ENCODE peak calls at places on chromosomes 16 and 17, in eight cellular contexts. Y is kidney epithelial cell, T is ovary, O is psoas muscle, R is tibial nerve, X is cardiac muscle cell, I is stomach, L is mammary epithelial cell. M is an unnamed sample.

GRCh38 chr17:7306911-7307685 is at the start of gene EIF5A:
- DNase-seq in O (peak; percentile 100), X (peak; percentile 100), I (peak; percentile 100), L (peak; percentile 100), T (peak; percentile 100), Y (peak; percentile 99), R (peak; percentile 99), M (peak; percentile 99)

GRCh38 chr16:3065742-3066439 is 451 bp downstream of the IL32 start:
- DNase-seq in I (no peak), T (no peak), R (no peak), L (no peak), Y (no peak), X (no peak), O (no peak), M (peak; percentile 58)

GRCh38 chr16:19135896-19136438 is 22.2 kb downstream of the ITPRIPL2 start:
- DNase-seq in O (peak; percentile 61), I (peak; percentile 36), R (no peak), Y (no peak), X (no peak), T (no peak), L (peak; percentile 64), M (no peak)

GRCh38 chr16:67447508-67448076 is 16.7 kb downstream of the HSD11B2 start:
- DNase-seq in O (no peak), T (peak; percentile 71), X (no peak), I (peak; percentile 63), L (no peak), Y (no peak), R (no peak), M (peak; percentile 87)

GRCh38 chr16:2009302-2009711 is 314 bp downstream of the ZNF598 start:
- DNase-seq in I (no peak), Y (no peak), R (no peak), X (no peak), T (no peak), O (peak; percentile 58), L (no peak), M (no peak)

GRCh38 chr16:15653227-15653626 is 3.2 kb downstream of the NDE1 start:
- DNase-seq in O (no peak), I (no peak), Y (no peak), X (no peak), R (no peak), T (no peak), L (peak; percentile 80), M (no peak)

GRCh38 chr17:42107597-42108576 is 4.6 kb downstream of the DHX58 start:
- DNase-seq in T (no peak), R (peak; percentile 53), X (peak; percentile 95), I (peak; percentile 86), L (peak; percentile 50), Y (no peak), O (peak; percentile 83), M (peak; percentile 100)

GRCh38 chr16:80006175-80006895 is 405.8 kb upstream of the MAF start:
- DNase-seq in X (no peak), R (no peak), Y (no peak), L (peak; percentile 49), T (peak; percentile 30), O (peak; percentile 62), I (no peak), M (no peak)

GRCh38 chr17:21382560-21383495 is 6.7 kb downstream of the KCNJ12 start:
- DNase-seq in X (no peak), L (no peak), O (no peak), T (no peak), I (no peak), R (no peak), Y (no peak), M (no peak)

GRCh38 chr16:20851601-20852000 is 45.3 kb downstream of the REXO5 start:
- DNase-seq in T (peak; percentile 83), O (peak; percentile 88), R (peak; percentile 82), I (peak; percentile 82), L (peak; percentile 83), X (peak; percentile 67), Y (peak; percentile 50), M (no peak)

GRCh38 chr17:21215935-21216334 is 2.0 kb upstream of the TMEM11 start:
- DNase-seq in R (no peak), Y (no peak), T (no peak), X (no peak), L (no peak), O (no peak), I (no peak), M (no peak)

GRCh38 chr16:23131841-23132576 is 17.2 kb downstream of the USP31 start:
- DNase-seq in L (no peak), R (no peak), O (no peak), I (no peak), X (no peak), T (no peak), Y (no peak), M (no peak)

GRCh38 chr16:379961-380836 is 1.6 kb downstream of the PGAP6 start:
- DNase-seq in I (no peak), X (no peak), O (no peak), R (no peak), Y (no peak), L (no peak), T (no peak), M (no peak)

GRCh38 chr17:17805575-17805974 is 31.2 kb downstream of the SREBF1 start:
- DNase-seq in T (no peak), L (no peak), R (no peak), Y (no peak), I (no peak), X (no peak), O (no peak), M (no peak)

GRCh38 chr17:17804007-17804406 is 32.8 kb downstream of the SREBF1 start:
- DNase-seq in R (no peak), I (no peak), X (no peak), O (no peak), Y (no peak), T (no peak), L (no peak), M (no peak)

GRCh38 chr17:17800504-17801021 is 36.2 kb downstream of the SREBF1 start:
- DNase-seq in O (no peak), L (no peak), I (no peak), R (no peak), Y (no peak), X (no peak), T (no peak), M (peak; percentile 69)

GRCh38 chr17:17798573-17799255 is 38.1 kb downstream of the SREBF1 start:
- DNase-seq in L (no peak), T (no peak), X (no peak), O (no peak), R (no peak), Y (no peak), I (no peak), M (peak; percentile 56)

GRCh38 chr17:17801800-17802481 is 34.8 kb downstream of the SREBF1 start:
- DNase-seq in O (no peak), X (no peak), Y (no peak), I (no peak), L (no peak), T (no peak), R (no peak), M (peak; percentile 65)
- H3K36me3 ChIP-seq in O (no peaks in the 10 kb centered on the region), X (peaks cover 16% of the 10 kb centered on the region), Y (peaks cover 4% of the 10 kb centered on the region), I (peaks cover 73% of the 10 kb centered on the region), L (peaks cover 5% of the 10 kb centered on the region), T (no peaks in the 10 kb centered on the region), R (no peaks in the 10 kb centered on the region), M (no peaks in the 10 kb centered on the region)

DNA sequence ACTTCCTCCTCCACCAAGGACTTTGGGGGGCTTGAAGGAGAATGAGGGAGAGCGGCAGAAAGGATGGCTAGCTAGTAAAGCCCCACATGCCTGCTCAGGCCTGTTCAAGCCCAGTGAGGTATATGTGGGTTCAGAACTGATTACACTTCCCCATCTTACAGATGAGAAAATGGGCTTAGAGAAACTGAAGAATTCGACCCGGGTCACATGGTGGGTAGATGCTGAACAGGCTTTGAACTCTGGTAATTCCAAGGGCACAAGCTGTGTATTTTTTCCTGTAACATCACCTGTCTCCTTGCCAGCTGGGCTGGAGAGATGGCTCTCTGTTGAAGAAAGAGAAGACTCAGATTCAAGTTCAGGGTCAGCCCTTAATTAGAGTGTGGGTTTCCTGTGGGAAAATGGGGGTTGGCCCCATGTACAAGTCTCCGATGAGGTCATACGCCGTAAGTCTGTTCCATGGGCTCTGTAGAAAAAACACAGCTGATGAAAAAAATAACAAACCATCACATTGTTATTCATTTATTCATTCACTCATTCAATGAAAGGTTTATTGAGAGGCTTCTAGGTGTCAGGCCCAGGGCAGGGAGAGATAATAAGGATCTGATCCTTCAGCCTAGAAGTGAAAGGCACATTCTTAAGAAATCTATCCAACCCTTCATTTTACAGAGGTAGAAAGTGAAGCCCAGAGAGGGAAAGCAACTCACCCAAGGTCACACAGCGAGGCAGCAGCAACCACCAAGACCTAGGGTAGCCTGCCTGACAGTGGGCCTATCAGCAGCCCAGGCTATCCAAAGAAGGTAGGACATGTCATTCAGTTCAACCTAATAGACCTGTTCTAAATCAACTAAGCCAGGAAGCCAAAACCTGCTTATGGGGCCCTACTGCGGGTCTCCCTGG is 482.8 kb downstream of the SOX9 start:
- DNase-seq in X (no peak), I (no peak), O (no peak), R (no peak), T (no peak), L (peak; percentile 87), Y (peak; percentile 97), M (no peak)
- H3K4me3 ChIP-seq in X (no peak overlapping the region), I (no peak overlapping the region), O (no peak overlapping the region), R (no peak overlapping the region), T (no peak overlapping the region), L (no peak overlapping the region), Y (no peak overlapping the region), M (no peak overlapping the region)

GRCh38 chr17:71870546-71870862 is 250.3 kb upstream of the SOX9 start:
- DNase-seq in I (no peak), Y (no peak), L (no peak), R (no peak), X (peak; percentile 28), O (no peak), T (no peak), M (no peak)

GRCh38 chr17:71869293-71869692 is 251.5 kb upstream of the SOX9 start:
- DNase-seq in I (no peak), O (no peak), X (no peak), Y (no peak), L (no peak), R (no peak), T (no peak), M (no peak)

GRCh38 chr17:71872843-71873242 is 248.0 kb upstream of the SOX9 start:
- DNase-seq in R (no peak), X (no peak), I (no peak), O (no peak), L (no peak), T (no peak), Y (no peak), M (no peak)

GRCh38 chr17:71866095-71866494 is 254.7 kb upstream of the SOX9 start:
- DNase-seq in R (no peak), T (no peak), O (no peak), X (no peak), L (no peak), I (no peak), Y (no peak), M (no peak)

GRCh38 chr17:71869833-71870545 is 250.8 kb upstream of the SOX9 start:
- DNase-seq in O (no peak), R (no peak), T (no peak), L (no peak), Y (no peak), I (no peak), X (peak; percentile 61), M (no peak)
- H3K27me3 ChIP-seq in O (no peaks in the 10 kb centered on the region), R (no peaks in the 10 kb centered on the region), T (no peaks in the 10 kb centered on the region), L (no peaks in the 10 kb centered on the region), Y (no peaks in the 10 kb centered on the region), I (no peaks in the 10 kb centered on the region), X (no peaks in the 10 kb centered on the region), M (no peaks in the 10 kb centered on the region)

DNA sequence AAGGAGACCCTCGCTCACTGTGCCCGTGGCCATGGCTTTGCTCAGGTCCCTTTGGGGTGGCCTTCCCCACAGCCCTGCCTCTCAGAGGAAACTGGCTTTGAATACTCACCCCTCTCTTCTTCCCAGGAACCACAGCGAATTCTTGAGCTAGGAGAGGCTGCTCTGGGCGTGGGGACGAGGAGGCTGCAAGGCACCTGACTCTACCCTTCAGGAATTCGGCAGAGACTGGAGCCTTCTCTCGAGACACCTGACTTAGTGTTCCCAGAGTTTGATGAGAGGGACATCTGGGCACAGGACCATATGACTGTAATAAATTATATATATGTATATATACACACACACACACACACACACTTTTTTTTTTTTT is 6.2 kb downstream of the LLGL2 start:
- DNase-seq in O (no peak), L (peak; percentile 38), X (no peak), Y (no peak), R (no peak), T (no peak), I (no peak), M (no peak)
- H3K36me3 ChIP-seq in O (no peaks in the 10 kb centered on the region), L (no peaks in the 10 kb centered on the region), X (no peaks in the 10 kb centered on the region), Y (peaks cover 2% of the 10 kb centered on the region), R (no peaks in the 10 kb centered on the region), T (no peaks in the 10 kb centered on the region), I (peaks cover 9% of the 10 kb centered on the region), M (no peaks in the 10 kb centered on the region)